ENCODE peak calls at places on chromosomes 7 and 10, in four cellular contexts. H is GM10248; Z is activated T-cell treated with anti-CD3 and anti-CD28 coated beads, Interleukin-2, amount 50 U/mL, for 72 hours; Y is cerebellar nuclear complex. X is an unnamed sample.

GRCh38 chr7:22849158-22849557 is 26.5 kb upstream of the TOMM7 start:
- DNase-seq in H (no peak), Z (no peak), Y (no peak), X (no peak)

GRCh38 chr7:15783971-15784693 is 97.6 kb upstream of the MEOX2 start:
- DNase-seq in H (no peak), Z (no peak), Y (no peak), X (no peak)

GRCh38 chr10:64630534-64630933 is 1109.3 kb downstream of the REEP3 start:
- DNase-seq in H (no peak), Z (no peak), Y (no peak), X (no peak)

GRCh38 chr10:117188399-117188798 is 8.9 kb upstream of the KCNK18 start:
- DNase-seq in H (no peak), Z (no peak), Y (no peak), X (no peak)

GRCh38 chr10:110746254-110746826 is 102.2 kb downstream of the RBM20 start:
- DNase-seq in H (peak), Z (peak), Y (peak), X (peak)

GRCh38 chr7:106110885-106111670 is 1.0 kb downstream of the SYPL1 start:
- DNase-seq in H (no peak), Z (no peak), Y (no peak), X (no peak)

GRCh38 chr10:132396495-132397035 is 435 bp upstream of the PWWP2B start:
- DNase-seq in H (peak), Z (peak), Y (no peak), X (peak)

GRCh38 chr7:131623154-131623553 is 66.7 kb upstream of the PODXL start:
- DNase-seq in H (no peak), Z (no peak), Y (no peak), X (no peak)

GRCh38 chr7:122068999-122069398 is 75.0 kb downstream of the AASS start:
- DNase-seq in H (no peak), Z (no peak), Y (no peak), X (no peak)

GRCh38 chr7:123637203-123637602 is 18.5 kb upstream of the LMOD2 start:
- DNase-seq in H (no peak), Z (no peak), Y (no peak), X (no peak)

GRCh38 chr7:30914611-30915601 is 3.3 kb downstream of the AQP1 start:
- DNase-seq in H (no peak), Z (no peak), Y (no peak), X (no peak)

GRCh38 chr10:117684673-117685211 is 142.2 kb downstream of the EMX2 start:
- DNase-seq in H (peak), Z (peak), Y (no peak), X (peak)

GRCh38 chr10:77524300-77524711 is 113.3 kb downstream of the KCNMA1 start:
- DNase-seq in H (no peak), Z (no peak), Y (no peak), X (no peak)

GRCh38 chr7:47666164-47666862 is 84.4 kb upstream of the TNS3 start:
- DNase-seq in H (no peak), Z (no peak), Y (no peak), X (no peak)

GRCh38 chr7:107666804-107667203 is 6.2 kb downstream of the SLC26A4 start:
- DNase-seq in H (no peak), Z (no peak), Y (no peak), X (no peak)

GRCh38 chr10:22252286-22252800 is 34.5 kb upstream of the EBLN1 start:
- DNase-seq in H (no peak), Z (peak), Y (peak), X (no peak)

GRCh38 chr10:119770928-119771327 is 45.1 kb downstream of the INPP5F start:
- DNase-seq in H (no peak), Z (no peak), Y (no peak), X (no peak)

GRCh38 chr7:71636329-71636728 is 504.4 kb downstream of the GALNT17 start:
- DNase-seq in H (no peak), Z (no peak), Y (no peak), X (no peak)

GRCh38 chr10:77350711-77351119 is 286.9 kb downstream of the KCNMA1 start:
- DNase-seq in H (no peak), Z (peak), Y (no peak), X (peak)

GRCh38 chr10:88489107-88489506 is 94.0 kb downstream of the RNLS start:
- DNase-seq in H (peak), Z (no peak), Y (no peak), X (no peak)

GRCh38 chr10:70274643-70275042 is 9.2 kb downstream of the NPFFR1 start:
- DNase-seq in H (no peak), Z (no peak), Y (no peak), X (no peak)

GRCh38 chr7:135811513-135811912 is 62.9 kb upstream of the FAM180A start:
- DNase-seq in H (no peak), Z (no peak), Y (no peak), X (no peak)

GRCh38 chr7:100655908-100656674 is at the start of gene ACTL6B:
- DNase-seq in H (peak), Z (peak), Y (peak), X (peak)

GRCh38 chr10:17561131-17561530 is 56.0 kb downstream of the HACD1 start:
- DNase-seq in H (no peak), Z (no peak), Y (no peak), X (no peak)

GRCh38 chr7:64654796-64655548 is 11.0 kb upstream of the ZNF107 start:
- DNase-seq in H (no peak), Z (no peak), Y (no peak), X (no peak)